ENCODE peak calls at places on chromosomes 7 and 10, in six cellular contexts. U, E, Y, R, S and Q are unnamed samples.

GRCh38 chr10:114504769-114505579 is 100.7 kb upstream of the AFAP1L2 start:
- DNase-seq in E (no peak), Y (no peak), R (no peak), S (peak), U (peak), Q (peak)

GRCh38 chr7:7911339-7911738 is 57.3 kb upstream of the GLCCI1 start:
- DNase-seq in Y (no peak), U (no peak), S (no peak), R (peak), E (no peak), Q (no peak)

GRCh38 chr10:72086466-72087391 is 1.6 kb downstream of the SPOCK2 start:
- DNase-seq in U (no peak), R (peak), S (no peak), E (peak), Y (no peak), Q (no peak)

GRCh38 chr10:102813734-102814455 is 23.3 kb downstream of the CYP17A1 start:
- DNase-seq in E (no peak), S (no peak), U (no peak), R (no peak), Y (no peak), Q (no peak)

GRCh38 chr10:17025444-17026295 is 103.9 kb downstream of the CUBN start:
- DNase-seq in U (no peak), S (peak), Y (no peak), R (no peak), E (no peak), Q (peak)

GRCh38 chr7:79666472-79666871 is 213.0 kb upstream of the MAGI2 start:
- DNase-seq in E (no peak), R (no peak), S (no peak), Y (no peak), U (no peak), Q (no peak)

GRCh38 chr10:60358282-60358681 is 31.4 kb downstream of the ANK3 start:
- DNase-seq in S (no peak), E (peak), R (no peak), U (no peak), Y (no peak), Q (no peak)

GRCh38 chr10:109203616-109204375 is 719.5 kb downstream of the XPNPEP1 start:
- DNase-seq in U (no peak), R (no peak), Y (no peak), S (no peak), E (no peak), Q (no peak)

GRCh38 chr10:84296071-84296981 is 32.1 kb upstream of the CCSER2 start:
- DNase-seq in Y (no peak), E (no peak), S (peak), R (no peak), U (peak), Q (peak)

GRCh38 chr7:149838224-149838991 is at the start of gene ZNF862:
- DNase-seq in R (peak), S (peak), U (peak), Y (peak), E (peak), Q (peak)

GRCh38 chr7:2317556-2318293 is 3.5 kb upstream of the SNX8 start:
- DNase-seq in Y (no peak), R (no peak), U (no peak), E (no peak), S (no peak), Q (no peak)

GRCh38 chr10:103504181-103504783 is 10.8 kb downstream of the NEURL1 start:
- DNase-seq in S (peak), Y (peak), U (peak), E (no peak), R (peak), Q (peak)

GRCh38 chr7:35878356-35878755 is 77.5 kb downstream of the SEPTIN7 start:
- DNase-seq in E (no peak), Y (no peak), R (no peak), S (no peak), U (no peak), Q (no peak)

GRCh38 chr7:39667354-39667923 is 44.1 kb downstream of the RALA start:
- DNase-seq in Y (no peak), U (no peak), S (no peak), R (no peak), E (no peak), Q (no peak)

GRCh38 chr10:72523932-72524396 is 101.9 kb downstream of the MICU1 start:
- DNase-seq in Y (no peak), E (no peak), R (no peak), U (no peak), S (no peak), Q (no peak)

GRCh38 chr10:86388119-86388704 is 21.6 kb upstream of the GRID1 start:
- DNase-seq in E (no peak), R (no peak), U (no peak), S (no peak), Y (no peak), Q (no peak)

GRCh38 chr7:158885624-158886023 is 29.3 kb downstream of the DYNC2I1 start:
- DNase-seq in Y (no peak), E (no peak), R (no peak), S (peak), U (no peak), Q (no peak)